ENCODE peak calls at places on chromosomes 7 and 10, in eight cellular contexts. One of them, this sample, is unnamed.

GRCh38 chr7:100968650-100969049 is 715 bp upstream of the MUC12 start:
- DNase-seq in fibroblast of lung: no peak
- DNase-seq in PC-3: no peak
- DNase-seq in WERI-Rb-1: no peak
- DNase-seq in adrenal gland: no peak
- DNase-seq in HL-60: no peak
- DNase-seq in psoas muscle: no peak
- DNase-seq in breast epithelium: no peak
- DNase-seq in this sample: no peak

GRCh38 chr7:50209461-50210161 is 94.9 kb upstream of the IKZF1 start:
- DNase-seq in adrenal gland: no peak
- DNase-seq in psoas muscle: no peak
- DNase-seq in breast epithelium: no peak
- DNase-seq in PC-3: no peak
- DNase-seq in WERI-Rb-1: no peak
- DNase-seq in HL-60: no peak
- DNase-seq in fibroblast of lung: no peak
- DNase-seq in this sample: no peak

GRCh38 chr10:24292304-24293291 is 83.7 kb downstream of the KIAA1217 start:
- DNase-seq in fibroblast of lung: peak
- DNase-seq in breast epithelium: no peak
- DNase-seq in psoas muscle: no peak
- DNase-seq in HL-60: no peak
- DNase-seq in WERI-Rb-1: no peak
- DNase-seq in adrenal gland: no peak
- DNase-seq in PC-3: no peak
- DNase-seq in this sample: no peak

GRCh38 chr7:104627516-104627915 is 299.1 kb downstream of the LHFPL3 start:
- DNase-seq in fibroblast of lung: peak
- DNase-seq in breast epithelium: no peak
- DNase-seq in WERI-Rb-1: no peak
- DNase-seq in HL-60: no peak
- DNase-seq in PC-3: peak
- DNase-seq in psoas muscle: no peak
- DNase-seq in adrenal gland: peak
- DNase-seq in this sample: no peak

GRCh38 chr10:99621454-99622246 is 1.4 kb upstream of the SLC25A28 start:
- DNase-seq in psoas muscle: no peak
- DNase-seq in PC-3: no peak
- DNase-seq in breast epithelium: no peak
- DNase-seq in HL-60: no peak
- DNase-seq in adrenal gland: no peak
- DNase-seq in WERI-Rb-1: no peak
- DNase-seq in fibroblast of lung: no peak
- DNase-seq in this sample: no peak

GRCh38 chr10:132563485-132564248 is 26.1 kb downstream of the INPP5A start:
- DNase-seq in adrenal gland: no peak
- DNase-seq in HL-60: no peak
- DNase-seq in breast epithelium: no peak
- DNase-seq in PC-3: no peak
- DNase-seq in psoas muscle: no peak
- DNase-seq in WERI-Rb-1: no peak
- DNase-seq in fibroblast of lung: peak
- DNase-seq in this sample: no peak

GRCh38 chr10:51685768-51686167 is 13.6 kb downstream of the CSTF2T start:
- DNase-seq in psoas muscle: no peak
- DNase-seq in WERI-Rb-1: no peak
- DNase-seq in PC-3: peak
- DNase-seq in adrenal gland: peak
- DNase-seq in breast epithelium: no peak
- DNase-seq in HL-60: no peak
- DNase-seq in fibroblast of lung: no peak
- DNase-seq in this sample: no peak

GRCh38 chr10:60140681-60141632 is 234.6 kb upstream of the CCDC6 start:
- DNase-seq in PC-3: peak
- DNase-seq in psoas muscle: no peak
- DNase-seq in fibroblast of lung: peak
- DNase-seq in adrenal gland: peak
- DNase-seq in WERI-Rb-1: no peak
- DNase-seq in breast epithelium: no peak
- DNase-seq in HL-60: no peak
- DNase-seq in this sample: no peak

GRCh38 chr10:1938317-1938716 is 201.0 kb upstream of the ADARB2 start:
- DNase-seq in adrenal gland: peak
- DNase-seq in HL-60: no peak
- DNase-seq in psoas muscle: no peak
- DNase-seq in breast epithelium: no peak
- DNase-seq in fibroblast of lung: no peak
- DNase-seq in WERI-Rb-1: no peak
- DNase-seq in PC-3: no peak
- DNase-seq in this sample: peak

GRCh38 chr7:22549667-22550513 is 49.9 kb upstream of the STEAP1B start:
- DNase-seq in fibroblast of lung: peak
- DNase-seq in adrenal gland: peak
- DNase-seq in WERI-Rb-1: peak
- DNase-seq in psoas muscle: no peak
- DNase-seq in PC-3: peak
- DNase-seq in HL-60: peak
- DNase-seq in breast epithelium: no peak
- DNase-seq in this sample: no peak

GRCh38 chr10:124738441-124738840 is 5.7 kb downstream of the FAM53B start:
- DNase-seq in HL-60: no peak
- DNase-seq in fibroblast of lung: no peak
- DNase-seq in breast epithelium: no peak
- DNase-seq in psoas muscle: no peak
- DNase-seq in WERI-Rb-1: no peak
- DNase-seq in adrenal gland: no peak
- DNase-seq in PC-3: no peak
- DNase-seq in this sample: no peak

GRCh38 chr7:2105917-2106316 is 126.8 kb downstream of the MAD1L1 start:
- DNase-seq in psoas muscle: no peak
- DNase-seq in fibroblast of lung: no peak
- DNase-seq in PC-3: no peak
- DNase-seq in WERI-Rb-1: peak
- DNase-seq in HL-60: no peak
- DNase-seq in breast epithelium: no peak
- DNase-seq in adrenal gland: no peak
- DNase-seq in this sample: no peak

GRCh38 chr7:54738737-54739136 is 20.3 kb downstream of the SEC61G start:
- DNase-seq in breast epithelium: no peak
- DNase-seq in fibroblast of lung: no peak
- DNase-seq in HL-60: no peak
- DNase-seq in adrenal gland: no peak
- DNase-seq in PC-3: no peak
- DNase-seq in psoas muscle: no peak
- DNase-seq in WERI-Rb-1: no peak
- DNase-seq in this sample: no peak

GRCh38 chr10:96863922-96864543 is 31.9 kb downstream of the LCOR start:
- DNase-seq in WERI-Rb-1: no peak
- DNase-seq in fibroblast of lung: peak
- DNase-seq in HL-60: no peak
- DNase-seq in PC-3: peak
- DNase-seq in psoas muscle: no peak
- DNase-seq in adrenal gland: no peak
- DNase-seq in breast epithelium: no peak
- DNase-seq in this sample: no peak

GRCh38 chr7:28330384-28331070 is 81.8 kb upstream of the CREB5 start:
- DNase-seq in psoas muscle: no peak
- DNase-seq in HL-60: no peak
- DNase-seq in PC-3: no peak
- DNase-seq in breast epithelium: no peak
- DNase-seq in WERI-Rb-1: no peak
- DNase-seq in adrenal gland: no peak
- DNase-seq in fibroblast of lung: peak
- DNase-seq in this sample: no peak

GRCh38 chr10:104406715-104407517 is 53.3 kb downstream of the CFAP58 start:
- DNase-seq in PC-3: peak
- DNase-seq in WERI-Rb-1: no peak
- DNase-seq in adrenal gland: peak
- DNase-seq in psoas muscle: no peak
- DNase-seq in breast epithelium: no peak
- DNase-seq in fibroblast of lung: peak
- DNase-seq in HL-60: no peak
- DNase-seq in this sample: no peak

GRCh38 chr7:18495412-18496335 is at the start of gene HDAC9:
- DNase-seq in breast epithelium: no peak
- DNase-seq in psoas muscle: peak
- DNase-seq in HL-60: no peak
- DNase-seq in PC-3: no peak
- DNase-seq in WERI-Rb-1: peak
- DNase-seq in adrenal gland: peak
- DNase-seq in fibroblast of lung: peak
- DNase-seq in this sample: no peak

GRCh38 chr7:47525066-47525623 is 56.8 kb downstream of the TNS3 start:
- DNase-seq in WERI-Rb-1: no peak
- DNase-seq in HL-60: no peak
- DNase-seq in fibroblast of lung: no peak
- DNase-seq in PC-3: no peak
- DNase-seq in breast epithelium: no peak
- DNase-seq in adrenal gland: no peak
- DNase-seq in psoas muscle: no peak
- DNase-seq in this sample: no peak

GRCh38 chr7:29328050-29328449 is 133.5 kb downstream of the CHN2 start:
- DNase-seq in WERI-Rb-1: no peak
- DNase-seq in psoas muscle: no peak
- DNase-seq in fibroblast of lung: no peak
- DNase-seq in PC-3: no peak
- DNase-seq in HL-60: no peak
- DNase-seq in breast epithelium: no peak
- DNase-seq in adrenal gland: no peak
- DNase-seq in this sample: no peak

DNA sequence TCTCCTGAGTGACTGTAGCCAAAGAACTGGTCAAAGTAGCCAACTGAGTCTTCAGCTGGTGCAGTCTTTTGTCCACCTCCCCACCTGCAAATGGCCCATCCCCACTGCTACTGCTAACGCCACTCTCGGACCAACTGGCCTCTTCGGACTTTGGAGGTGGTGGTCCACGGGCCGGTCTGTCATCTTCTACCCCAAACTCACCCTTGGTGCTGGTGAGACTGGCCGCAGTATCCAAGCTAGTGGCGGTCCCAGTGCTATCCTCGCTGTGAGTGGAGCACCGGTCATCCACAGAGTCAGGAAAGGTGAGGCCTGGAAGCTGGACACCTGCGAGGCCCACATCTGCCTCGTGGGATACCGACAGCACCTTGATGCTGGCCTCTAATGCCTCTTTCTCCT is 750 bp downstream of the GCC1 start:
- DNase-seq in adrenal gland: no peak
- DNase-seq in psoas muscle: no peak
- DNase-seq in WERI-Rb-1: no peak
- DNase-seq in HL-60: no peak
- DNase-seq in fibroblast of lung: no peak
- DNase-seq in breast epithelium: no peak
- DNase-seq in PC-3: no peak
- DNase-seq in this sample: no peak
- H3K27ac ChIP-seq in adrenal gland: no peak
- H3K27ac ChIP-seq in psoas muscle: peak
- H3K27ac ChIP-seq in WERI-Rb-1: peak
- H3K27ac ChIP-seq in HL-60: peak
- H3K27ac ChIP-seq in fibroblast of lung: peak
- H3K27ac ChIP-seq in breast epithelium: peak
- H3K27ac ChIP-seq in PC-3: no peak
- H3K27ac ChIP-seq in this sample: peak

DNA sequence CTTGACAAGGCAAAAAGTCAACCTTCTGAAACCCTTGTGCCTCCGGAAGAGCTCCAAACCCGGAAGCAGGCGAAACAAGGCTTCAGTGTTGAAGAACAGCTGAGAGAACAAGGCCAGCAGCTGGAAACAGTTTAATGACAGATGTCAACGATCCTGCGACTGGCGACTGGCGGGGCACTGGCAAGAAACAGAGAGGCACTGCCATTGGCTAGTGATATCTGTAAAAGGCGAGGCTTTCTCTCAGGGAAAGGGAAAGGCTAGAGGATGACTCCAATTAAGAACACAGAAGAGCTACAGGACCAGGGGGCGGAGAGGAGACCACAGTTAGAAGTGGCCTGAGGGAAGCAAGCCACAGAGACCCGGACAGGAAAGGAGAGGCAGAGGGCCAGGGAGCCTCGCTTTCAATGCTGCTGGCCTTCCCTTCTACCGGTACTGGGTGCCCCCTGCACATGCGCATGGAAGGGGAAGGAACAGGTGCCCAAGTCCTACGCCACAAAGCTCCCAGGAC is 19.4 kb downstream of the ITGB1 start:
- DNase-seq in fibroblast of lung: no peak
- DNase-seq in breast epithelium: no peak
- DNase-seq in HL-60: peak
- DNase-seq in WERI-Rb-1: no peak
- DNase-seq in PC-3: no peak
- DNase-seq in adrenal gland: no peak
- DNase-seq in psoas muscle: no peak
- DNase-seq in this sample: no peak
- H3K4me3 ChIP-seq in fibroblast of lung: peak
- H3K4me3 ChIP-seq in breast epithelium: peak
- H3K4me3 ChIP-seq in HL-60: no peak
- H3K4me3 ChIP-seq in WERI-Rb-1: no peak
- H3K4me3 ChIP-seq in PC-3: no peak
- H3K4me3 ChIP-seq in adrenal gland: no peak
- H3K4me3 ChIP-seq in psoas muscle: peak
- H3K4me3 ChIP-seq in this sample: no peak

DNA sequence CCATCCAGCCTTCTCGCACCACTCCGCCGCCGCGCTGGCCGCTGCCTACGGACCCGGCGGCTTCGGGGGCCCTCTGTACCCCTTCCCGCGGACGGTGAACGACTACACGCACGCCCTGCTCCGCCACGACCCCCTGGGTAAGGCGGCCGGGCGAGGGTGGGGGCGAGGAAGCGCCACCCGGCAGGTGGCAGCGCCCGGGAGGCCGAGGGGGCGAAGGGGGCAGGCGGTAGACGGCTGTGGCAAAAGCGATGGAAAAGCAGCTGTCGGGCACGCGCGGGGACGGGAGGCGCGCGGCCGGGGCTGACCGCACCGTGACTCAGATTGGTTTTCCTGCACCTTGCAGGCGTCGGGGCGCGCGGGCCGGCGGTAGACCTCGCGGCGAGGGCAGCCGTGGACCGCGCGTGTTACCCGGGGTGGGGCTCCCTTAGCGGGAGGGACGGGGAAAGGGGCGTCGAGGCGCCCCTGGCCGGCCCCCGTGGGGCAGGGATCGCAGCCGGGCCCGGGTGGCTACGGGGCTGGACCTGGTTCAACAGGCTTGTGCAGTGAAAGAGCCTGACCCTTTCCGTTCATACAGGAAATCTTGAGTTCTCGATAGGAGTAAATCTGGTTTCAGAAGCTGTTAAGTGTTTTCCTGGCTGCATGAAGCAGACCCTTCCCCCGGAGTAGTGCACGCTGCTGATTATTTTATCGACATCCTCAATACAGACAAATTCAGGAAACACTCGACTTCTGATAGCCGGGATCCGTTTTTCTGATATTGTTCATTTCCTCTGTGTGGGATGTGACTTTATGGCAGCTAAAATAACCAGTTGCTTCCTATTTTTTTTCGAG is 671 bp downstream of the HHEX start:
- DNase-seq in WERI-Rb-1: no peak
- DNase-seq in fibroblast of lung: peak
- DNase-seq in adrenal gland: peak
- DNase-seq in breast epithelium: peak
- DNase-seq in PC-3: peak
- DNase-seq in HL-60: peak
- DNase-seq in psoas muscle: peak
- DNase-seq in this sample: peak
- H3K27ac ChIP-seq in WERI-Rb-1: peak
- H3K27ac ChIP-seq in fibroblast of lung: peak
- H3K27ac ChIP-seq in adrenal gland: peak
- H3K27ac ChIP-seq in breast epithelium: peak
- H3K27ac ChIP-seq in PC-3: no peak
- H3K27ac ChIP-seq in HL-60: peak
- H3K27ac ChIP-seq in psoas muscle: peak
- H3K27ac ChIP-seq in this sample: no peak

GRCh38 chr10:50572017-50572491 is 51.7 kb downstream of the SGMS1 start:
- DNase-seq in adrenal gland: no peak
- DNase-seq in psoas muscle: no peak
- DNase-seq in PC-3: no peak
- DNase-seq in fibroblast of lung: no peak
- DNase-seq in HL-60: no peak
- DNase-seq in breast epithelium: no peak
- DNase-seq in WERI-Rb-1: no peak
- DNase-seq in this sample: no peak
- H3K4me3 ChIP-seq in adrenal gland: no peak
- H3K4me3 ChIP-seq in psoas muscle: no peak
- H3K4me3 ChIP-seq in PC-3: no peak
- H3K4me3 ChIP-seq in fibroblast of lung: no peak
- H3K4me3 ChIP-seq in HL-60: no peak
- H3K4me3 ChIP-seq in breast epithelium: no peak
- H3K4me3 ChIP-seq in WERI-Rb-1: no peak
- H3K4me3 ChIP-seq in this sample: no peak

This sample was measured in effector memory CD4-positive, alpha-beta T cell.